ENCODE peak calls at places on chromosomes 13 and 19, in six cellular contexts. H is CD8-positive, alpha-beta T cell; M is heart right ventricle; K is IMR-90; R is pancreas; O is SK-N-SH. F is an unnamed sample.

GRCh38 chr19:14271830-14272229 is 65.9 kb upstream of the ADGRL1 start:
- DNase-seq in M (no peak), K (no peak), H (no peak), R (no peak), O (no peak), F (no peak)

GRCh38 chr13:94480672-94481145 is 1.2 kb upstream of the DCT start:
- DNase-seq in K (peak; percentile 20), O (no peak), H (no peak), R (no peak), M (no peak), F (no peak)

GRCh38 chr19:10878253-10878652 is 6.9 kb downstream of the CARM1 start:
- DNase-seq in K (no peak), O (no peak), R (no peak), M (no peak), H (no peak), F (no peak)

GRCh38 chr19:7197169-7197759 is 97.0 kb downstream of the INSR start:
- DNase-seq in K (peak; percentile 96), M (peak; percentile 92), R (peak; percentile 88), H (peak; percentile 73), O (peak; percentile 90), F (peak; percentile 92)

GRCh38 chr13:82627183-82627582 is 1255.1 kb downstream of the SLITRK1 start:
- DNase-seq in R (no peak), O (no peak), H (no peak), M (no peak), K (peak; percentile 91), F (no peak)

GRCh38 chr13:94858856-94859811 is 146.8 kb upstream of the SOX21 start:
- DNase-seq in H (no peak), M (peak; percentile 66), K (peak; percentile 5), O (no peak), R (peak; percentile 16), F (peak; percentile 58)

GRCh38 chr13:67299072-67299635 is 69.0 kb upstream of the PCDH9 start:
- DNase-seq in M (no peak), O (no peak), R (no peak), H (no peak), K (peak; percentile 91), F (no peak)

GRCh38 chr13:97028441-97029299 is 34.4 kb upstream of the OXGR1 start:
- DNase-seq in M (peak; percentile 56), R (peak; percentile 70), K (peak; percentile 40), H (peak; percentile 13), O (peak; percentile 69), F (peak; percentile 80)

GRCh38 chr19:3279306-3279705 is 54.8 kb downstream of the CELF5 start:
- DNase-seq in H (no peak), R (no peak), O (no peak), K (no peak), M (no peak), F (no peak)

GRCh38 chr19:39937094-39937493 is 2.7 kb upstream of the FCGBP start:
- DNase-seq in R (no peak), H (peak; percentile 22), M (no peak), O (no peak), K (no peak), F (no peak)

GRCh38 chr13:113904411-113904810 is 40.5 kb upstream of the GAS6 start:
- DNase-seq in M (peak; percentile 62), R (no peak), O (no peak), H (no peak), K (peak; percentile 43), F (peak; percentile 81)

GRCh38 chr13:42396501-42396900 is 124.5 kb downstream of the AKAP11 start:
- DNase-seq in K (no peak), O (no peak), H (no peak), R (no peak), M (no peak), F (no peak)

GRCh38 chr19:18464646-18465045 is 26.7 kb upstream of the ISYNA1 start:
- DNase-seq in O (no peak), R (peak; percentile 82), K (peak; percentile 97), H (no peak), M (peak; percentile 88), F (no peak)

GRCh38 chr13:113854238-113855011 is 9.5 kb downstream of the GAS6 start:
- DNase-seq in K (peak; percentile 81), H (no peak), M (peak; percentile 61), O (no peak), R (no peak), F (peak; percentile 54)

GRCh38 chr13:39047560-39047959 is 9.3 kb downstream of the NHLRC3 start:
- DNase-seq in O (peak; percentile 26), H (no peak), K (no peak), R (no peak), M (no peak), F (peak; percentile 80)

GRCh38 chr19:44869728-44870470 is 21.2 kb upstream of the TOMM40 start:
- DNase-seq in R (no peak), O (no peak), H (no peak), M (peak; percentile 71), K (peak; percentile 84), F (no peak)

GRCh38 chr19:32916969-32917611 is 47.5 kb upstream of the SLC7A9 start:
- DNase-seq in H (no peak), M (no peak), O (no peak), R (no peak), K (no peak), F (no peak)

GRCh38 chr13:59531571-59532091 is 632.1 kb downstream of the DIAPH3 start:
- DNase-seq in R (peak; percentile 49), M (peak; percentile 92), H (no peak), K (peak; percentile 89), O (no peak), F (peak; percentile 87)

GRCh38 chr19:35562336-35562735 is 1.1 kb downstream of the ATP4A start:
- DNase-seq in M (no peak), K (no peak), R (no peak), O (no peak), H (no peak), F (no peak)

GRCh38 chr19:38421856-38422255 is 4.2 kb downstream of the RASGRP4 start:
- DNase-seq in M (no peak), H (no peak), K (no peak), R (no peak), O (no peak), F (no peak)

GRCh38 chr19:55465460-55466245 is 1.1 kb upstream of the C19orf85 start:
- DNase-seq in M (no peak), H (no peak), O (no peak), K (no peak), R (peak; percentile 13), F (peak; percentile 53)

GRCh38 chr13:85512421-85512820 is 286.8 kb downstream of the SLITRK6 start:
- DNase-seq in K (no peak), H (no peak), M (no peak), O (no peak), R (no peak), F (no peak)

GRCh38 chr19:28596561-28597071 is 616.3 kb downstream of the UQCRFS1 start:
- DNase-seq in O (no peak), R (peak; percentile 62), H (no peak), K (no peak), M (no peak), F (no peak)

GRCh38 chr19:40605201-40605971 is 4.2 kb downstream of the LTBP4 start:
- DNase-seq in O (peak; percentile 78), R (peak; percentile 83), K (peak; percentile 31), H (peak; percentile 59), M (peak; percentile 61), F (peak; percentile 87)

GRCh38 chr13:28707629-28708427 is 10.9 kb downstream of the SLC46A3 start:
- DNase-seq in K (peak; percentile 92), R (peak; percentile 32), M (no peak), O (no peak), H (no peak), F (no peak)

DNA sequence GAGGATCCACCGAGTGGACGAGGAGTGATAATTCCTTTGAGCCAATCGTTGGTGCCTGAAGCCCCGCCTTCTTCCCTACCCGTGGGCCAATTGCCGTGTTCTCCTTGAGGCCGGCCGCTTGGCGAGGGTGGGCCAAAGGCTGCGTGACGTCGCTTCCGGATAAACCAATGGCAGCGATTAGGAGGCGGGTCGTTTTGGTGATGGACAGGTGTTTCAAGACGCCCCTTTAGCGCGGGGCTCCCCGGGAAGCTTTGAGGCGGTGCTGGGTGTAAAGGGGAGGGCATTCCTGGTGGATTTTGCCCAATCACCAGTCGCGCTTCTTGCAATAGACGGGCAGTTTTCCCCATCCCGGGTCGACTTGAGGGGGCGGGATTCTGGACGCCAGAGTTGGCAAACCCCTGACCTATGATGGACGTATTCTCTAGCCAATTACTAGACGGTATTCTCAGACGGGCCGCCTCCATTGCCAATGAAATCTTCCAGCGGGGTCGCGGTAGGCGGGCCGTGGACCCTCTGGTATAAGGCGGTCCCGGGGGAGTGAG is 310 bp upstream of the PRMT1 start:
- DNase-seq in H (peak; percentile 96), K (peak; percentile 100), M (peak; percentile 100), R (peak; percentile 100), O (peak; percentile 93), F (peak; percentile 100)
- H3K4me1 ChIP-seq in H (peaks cover 40% of the 10 kb centered on the region), K (peaks cover 16% of the 10 kb centered on the region), M (peaks cover 59% of the 10 kb centered on the region), R (peaks cover 5% of the 10 kb centered on the region), O (peaks cover 24% of the 10 kb centered on the region), F (peaks cover 14% of the 10 kb centered on the region)

GRCh38 chr19:46606681-46607440 is 5.7 kb downstream of the CALM3 start:
- DNase-seq in M (no peak), R (no peak), K (no peak), H (no peak), O (peak; percentile 4), F (peak; percentile 23)

GRCh38 chr19:46606019-46606418 is 4.9 kb downstream of the CALM3 start:
- DNase-seq in K (no peak), H (no peak), R (no peak), O (no peak), M (no peak), F (peak; percentile 22)

GRCh38 chr19:46604781-46605355 is 3.7 kb downstream of the CALM3 start:
- DNase-seq in R (peak; percentile 16), K (no peak), M (no peak), H (no peak), O (peak; percentile 65), F (peak; percentile 41)

GRCh38 chr19:46603752-46604241 is 2.7 kb downstream of the CALM3 start:
- DNase-seq in H (no peak), K (no peak), O (peak; percentile 42), R (peak; percentile 22), M (no peak), F (peak; percentile 43)

GRCh38 chr19:46605356-46605821 is 4.3 kb downstream of the CALM3 start:
- DNase-seq in K (no peak), M (no peak), H (no peak), R (no peak), O (peak; percentile 17), F (peak; percentile 30)
- H3K27ac ChIP-seq in K (no peak overlapping the region), M (peak overlapping the region; percentile 8), H (no peak overlapping the region), R (no peak overlapping the region), O (no peak overlapping the region), F (no peak overlapping the region)

GRCh38 chr19:34214040-34214439 is 40.3 kb upstream of the GARRE1 start:
- DNase-seq in H (no peak), M (no peak), K (no peak), R (no peak), O (no peak), F (no peak)

GRCh38 chr19:34215006-34215665 is 39.2 kb upstream of the GARRE1 start:
- DNase-seq in R (no peak), H (no peak), M (no peak), O (no peak), K (no peak), F (no peak)

GRCh38 chr19:34213283-34213682 is 41.0 kb downstream of the LSM14A start:
- DNase-seq in H (no peak), R (no peak), O (no peak), M (no peak), K (no peak), F (no peak)

GRCh38 chr19:34208485-34208884 is 36.2 kb downstream of the LSM14A start:
- DNase-seq in O (no peak), K (no peak), M (no peak), H (no peak), R (no peak), F (no peak)

GRCh38 chr19:34209726-34210125 is 37.4 kb downstream of the LSM14A start:
- DNase-seq in O (no peak), M (no peak), H (no peak), R (no peak), K (no peak), F (no peak)
- H3K4me1 ChIP-seq in O (no peaks in the 10 kb centered on the region), M (no peaks in the 10 kb centered on the region), H (no peaks in the 10 kb centered on the region), R (no peaks in the 10 kb centered on the region), K (no peaks in the 10 kb centered on the region), F (no peaks in the 10 kb centered on the region)

GRCh38 chr13:110726726-110727125 is 13.2 kb downstream of the ING1 start:
- DNase-seq in H (peak; percentile 33), R (no peak), M (no peak), K (no peak), O (no peak), F (no peak)
- H3K27ac ChIP-seq in H (no peak overlapping the region), R (no peak overlapping the region), M (no peak overlapping the region), K (no peak overlapping the region), O (no peak overlapping the region), F (no peak overlapping the region)